ENCODE peak calls at places on chromosomes 16 and 17, in four cellular contexts. P is body of pancreas, Q is psoas muscle, Z is osteoblast. N is an unnamed sample.

GRCh38 chr17:71980171-71980570 is 140.6 kb upstream of the SOX9 start:
- DNase-seq in P (no peak), Q (no peak), Z (no peak), N (no peak)

GRCh38 chr17:83155128-83156081 is 76.0 kb downstream of the METRNL start:
- DNase-seq in P (peak; percentile 55), Q (peak; percentile 64), Z (peak; percentile 96), N (peak; percentile 54)

GRCh38 chr17:71085238-71086033 is 916.1 kb downstream of the KCNJ2 start:
- DNase-seq in P (peak; percentile 13), Q (no peak), Z (no peak), N (peak; percentile 95)

GRCh38 chr16:24419709-24420108 is 119.7 kb upstream of the RBBP6 start:
- DNase-seq in P (no peak), Q (no peak), Z (no peak), N (peak; percentile 22)

GRCh38 chr16:67228905-67229304 is 2.0 kb downstream of the TMEM208 start:
- DNase-seq in P (no peak), Q (peak; percentile 45), Z (peak; percentile 32), N (peak; percentile 33)

GRCh38 chr16:86697715-86698114 is 119.4 kb downstream of the FOXL1 start:
- DNase-seq in P (no peak), Q (no peak), Z (no peak), N (no peak)

GRCh38 chr17:68509151-68510057 is 2.8 kb upstream of the PRKAR1A start:
- DNase-seq in P (peak; percentile 58), Q (peak; percentile 92), Z (no peak), N (peak; percentile 61)

GRCh38 chr16:5903797-5904196 is 806.2 kb upstream of the EEF2KMT start:
- DNase-seq in P (no peak), Q (no peak), Z (peak; percentile 34), N (no peak)

GRCh38 chr16:2032285-2033056 is 5.8 kb downstream of the NHERF2 start:
- DNase-seq in P (no peak), Q (no peak), Z (peak; percentile 91), N (no peak)

GRCh38 chr16:2532494-2533141 is 1.4 kb upstream of the CEMP1 start:
- DNase-seq in P (peak; percentile 91), Q (peak; percentile 78), Z (peak; percentile 81), N (peak; percentile 89)

GRCh38 chr17:76920364-76921139 is 52.3 kb downstream of the MGAT5B start:
- DNase-seq in P (no peak), Q (no peak), Z (peak; percentile 25), N (peak; percentile 73)

GRCh38 chr17:37117743-37118142 is 169.0 kb downstream of the AATF start:
- DNase-seq in P (no peak), Q (no peak), Z (no peak), N (no peak)

GRCh38 chr17:41654134-41654907 is 29.9 kb upstream of the KRT17 start:
- DNase-seq in P (peak; percentile 63), Q (peak; percentile 48), Z (peak; percentile 82), N (peak; percentile 81)

GRCh38 chr17:8922451-8922850 is 43.1 kb downstream of the PIK3R5 start:
- DNase-seq in P (peak; percentile 51), Q (no peak), Z (peak; percentile 85), N (no peak)

GRCh38 chr17:37147301-37147812 is 198.6 kb downstream of the AATF start:
- DNase-seq in P (no peak), Q (no peak), Z (no peak), N (no peak)

GRCh38 chr17:31388770-31389672 is 2.5 kb upstream of the RAB11FIP4 start:
- DNase-seq in P (no peak), Q (no peak), Z (peak; percentile 95), N (peak; percentile 89)

GRCh38 chr17:10268005-10268404 is 69.6 kb upstream of the GAS7 start:
- DNase-seq in P (no peak), Q (no peak), Z (no peak), N (no peak)

GRCh38 chr16:65600629-65601028 is 478.8 kb upstream of the CDH11 start:
- DNase-seq in P (no peak), Q (no peak), Z (peak; percentile 84), N (no peak)

GRCh38 chr16:8943001-8943763 is 20.5 kb downstream of the USP7 start:
- DNase-seq in P (no peak), Q (no peak), Z (no peak), N (peak; percentile 63)

GRCh38 chr16:75308011-75308410 is 56.6 kb upstream of the BCAR1 start:
- DNase-seq in P (peak; percentile 76), Q (no peak), Z (no peak), N (no peak)

GRCh38 chr16:29891525-29892457 is 7.6 kb downstream of the SEZ6L2 start:
- DNase-seq in P (no peak), Q (peak; percentile 66), Z (peak; percentile 52), N (no peak)

DNA sequence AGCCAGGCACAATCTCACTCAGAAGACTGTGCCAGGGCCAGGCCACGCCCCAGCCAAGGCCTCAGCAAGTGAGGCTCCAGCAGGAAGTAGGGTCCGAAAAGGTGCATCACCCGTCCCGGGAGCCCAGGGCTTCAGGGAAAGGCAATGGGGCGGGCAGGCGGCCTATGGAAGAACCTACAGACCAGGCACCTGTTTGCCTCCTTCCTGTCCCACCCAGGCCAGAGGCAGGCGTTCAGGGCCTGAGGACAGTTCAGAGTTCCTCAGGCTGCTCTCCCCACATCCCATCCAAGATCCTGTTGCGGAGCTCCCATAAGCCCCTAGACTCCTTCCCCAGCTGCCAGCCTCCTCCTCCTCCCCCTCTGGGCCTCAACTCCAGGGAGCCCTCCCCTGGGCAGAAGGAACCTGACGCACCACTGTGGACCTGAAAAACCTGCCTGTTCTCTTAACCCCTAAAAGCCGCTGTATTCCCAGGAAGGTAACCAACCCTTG is 2.3 kb downstream of the CLUH start:
- DNase-seq in P (peak; percentile 91), Q (peak; percentile 65), Z (peak; percentile 74), N (peak; percentile 72)
- H3K4me3 ChIP-seq in P (no peak overlapping the region), Q (peak overlapping the region; percentile 82), Z (peak overlapping the region; percentile 7), N (no peak overlapping the region)

DNA sequence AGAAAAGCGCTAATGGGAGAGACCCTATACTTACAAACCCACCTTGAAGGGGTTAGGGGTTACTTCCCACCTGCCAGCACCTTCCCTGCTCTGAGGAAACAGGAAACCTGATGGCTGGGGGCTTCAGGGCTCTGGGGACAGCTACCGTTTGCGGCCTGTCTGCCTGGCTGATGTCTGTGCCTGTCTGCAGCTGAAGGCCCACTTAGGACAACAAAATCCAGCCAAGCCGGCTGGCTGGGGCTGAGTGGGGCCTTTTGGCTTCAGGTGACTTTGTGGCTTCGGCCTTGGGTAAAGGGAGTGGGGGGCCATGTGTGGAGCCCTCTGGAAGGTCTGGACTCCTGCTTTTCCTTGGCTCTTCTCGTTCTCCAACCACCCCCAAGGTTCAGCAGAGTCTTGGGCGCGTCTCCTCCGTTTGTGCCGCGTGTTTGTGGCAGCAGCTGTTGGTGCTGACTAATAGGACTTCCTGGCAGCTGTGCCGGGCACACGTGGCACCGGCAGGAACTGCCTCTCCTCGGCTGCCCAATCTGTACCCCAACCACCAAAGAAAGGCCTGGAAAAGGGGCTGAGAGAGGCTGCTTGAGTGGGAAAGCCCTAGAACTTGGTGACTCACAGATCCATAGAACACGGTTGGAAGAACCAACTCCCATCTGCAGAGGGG is 186.7 kb downstream of the MSI2 start:
- DNase-seq in P (no peak), Q (peak; percentile 89), Z (no peak), N (no peak)
- H3K4me3 ChIP-seq in P (no peak overlapping the region), Q (no peak overlapping the region), Z (no peak overlapping the region), N (no peak overlapping the region)

DNA sequence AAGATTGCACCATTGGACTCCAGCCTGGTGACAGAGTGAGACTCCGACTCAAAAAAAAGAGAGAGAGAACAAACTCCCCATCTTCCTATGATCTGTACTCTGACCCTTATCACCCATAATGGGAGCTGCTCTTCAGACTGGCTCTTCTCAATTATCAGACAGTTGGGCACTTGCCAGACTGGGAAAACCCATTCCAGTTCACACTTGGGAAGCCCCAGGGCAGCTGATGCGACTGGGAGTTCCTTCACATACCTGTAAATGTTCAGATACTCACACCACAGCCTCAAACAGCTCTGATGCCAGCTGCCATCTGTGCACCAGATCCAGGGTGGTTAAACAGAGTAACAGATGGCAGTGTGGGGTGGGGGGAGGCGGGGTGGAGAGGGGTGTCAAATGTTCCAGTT is 23.8 kb upstream of the TMEM101 start:
- DNase-seq in P (no peak), Q (peak; percentile 63), Z (peak; percentile 19), N (no peak)
- H3K4me3 ChIP-seq in P (no peak overlapping the region), Q (no peak overlapping the region), Z (no peak overlapping the region), N (no peak overlapping the region)

DNA sequence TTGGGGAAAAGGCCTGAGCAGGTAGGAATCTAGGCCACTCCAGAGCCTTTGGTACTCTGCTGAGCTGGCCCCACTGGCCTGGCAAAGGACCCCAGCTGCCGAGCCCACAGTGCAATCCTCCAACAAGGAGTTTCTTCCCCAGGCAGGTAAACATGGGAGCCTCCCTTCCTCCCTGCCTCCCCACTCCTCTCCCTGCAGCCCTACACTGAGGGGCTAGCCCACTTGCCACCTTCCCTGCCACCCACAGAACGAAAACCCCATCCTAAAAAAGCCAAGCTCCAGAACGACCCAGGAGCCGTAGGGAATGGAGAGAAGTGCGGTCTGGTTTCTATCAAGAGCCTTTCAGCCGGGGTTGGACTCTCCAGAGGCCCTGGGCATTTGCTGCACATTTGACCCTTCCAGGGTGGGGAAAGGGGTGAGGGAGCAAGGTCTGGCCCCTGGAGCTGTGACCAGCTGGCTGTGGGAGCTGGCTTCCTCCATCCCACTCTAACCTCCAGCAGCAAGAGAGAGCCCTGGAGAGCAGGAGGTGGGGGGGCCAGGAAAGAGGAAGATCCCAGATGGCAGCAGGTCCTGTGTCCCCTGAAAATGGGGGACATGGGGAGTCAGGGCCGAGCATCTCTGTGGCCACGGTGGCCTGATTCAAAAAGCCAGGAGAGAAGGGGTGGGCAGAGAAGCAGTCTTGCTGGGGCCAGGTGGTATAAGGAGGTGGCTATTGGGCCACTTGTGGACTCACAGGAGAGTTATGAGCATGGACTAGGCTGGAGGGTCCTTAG is 1.3 kb downstream of the HID1 start:
- DNase-seq in P (no peak), Q (no peak), Z (peak; percentile 77), N (peak; percentile 42)
- H3K4me3 ChIP-seq in P (peak overlapping the region; percentile 99), Q (peak overlapping the region; percentile 68), Z (no peak overlapping the region), N (no peak overlapping the region)

DNA sequence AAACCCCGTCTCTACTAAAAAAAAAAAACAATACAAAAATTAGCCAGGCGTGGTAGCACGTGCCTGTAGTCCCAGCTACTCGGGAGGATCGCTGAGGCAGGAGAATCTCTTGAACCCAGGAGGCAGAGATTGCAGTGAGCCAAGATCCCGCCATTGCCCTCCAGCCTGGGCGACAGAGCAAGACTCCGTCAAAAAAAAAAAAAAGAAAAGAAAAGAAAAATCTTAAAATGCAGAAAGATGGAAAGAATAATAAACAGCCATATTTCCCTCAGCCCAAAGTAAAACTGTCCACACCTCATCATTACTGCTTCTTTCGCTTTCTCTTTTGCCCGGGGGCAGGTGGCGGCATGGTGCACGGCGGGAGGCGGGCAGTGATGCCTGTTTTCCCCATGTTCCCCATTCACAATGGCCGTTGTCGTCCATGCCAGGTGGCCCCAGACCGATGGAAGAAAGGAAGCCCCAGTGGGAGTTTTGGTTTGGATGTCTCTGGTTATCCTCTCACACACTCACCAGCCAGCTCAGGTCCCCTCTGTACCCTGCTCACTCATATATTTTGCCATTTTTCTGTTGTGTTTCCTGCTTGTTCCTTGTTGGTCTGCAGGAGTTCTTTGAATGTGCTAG is 37.0 kb upstream of the PEMT start:
- DNase-seq in P (no peak), Q (no peak), Z (no peak), N (no peak)
- H3K4me3 ChIP-seq in P (no peak overlapping the region), Q (no peak overlapping the region), Z (peak overlapping the region; percentile 45), N (no peak overlapping the region)

N was measured in endodermal cell.